ENCODE peak calls at places on chromosomes 7 and 10, in five cellular contexts. U is Kasumi-1; Y is stomach; D is activated CD4-positive, alpha-beta memory T cell treated with anti-CD3 and anti-CD28 coated beads, Interleukin-2, amount 10 ng/mL, durations not matched to agents 7 days and 5 days; V is EH. X is an unnamed sample.

GRCh38 chr10:5977471-5978370 is at the start of gene IL15RA:
- DNase-seq in U (peak; percentile 76), Y (peak; percentile 90), D (peak; percentile 91), V (peak; percentile 83), X (peak; percentile 66)

GRCh38 chr10:110764378-110764777 is 107.3 kb upstream of the PDCD4 start:
- DNase-seq in U (no peak), Y (no peak), D (no peak), V (no peak), X (no peak)

GRCh38 chr7:25395976-25396375 is 167.7 kb upstream of the NPVF start:
- DNase-seq in U (no peak), Y (no peak), D (no peak), V (no peak), X (no peak)

GRCh38 chr10:51999089-51999488 is 299.7 kb upstream of the CSTF2T start:
- DNase-seq in U (no peak), Y (no peak), D (no peak), V (peak; percentile 23), X (no peak)

GRCh38 chr10:101397140-101397539 is 43.2 kb downstream of the BTRC start:
- DNase-seq in U (peak; percentile 28), Y (no peak), D (peak; percentile 20), V (peak; percentile 71), X (no peak)

GRCh38 chr10:51894752-51895151 is 195.4 kb upstream of the CSTF2T start:
- DNase-seq in U (no peak), Y (no peak), D (no peak), V (peak; percentile 16), X (no peak)

GRCh38 chr7:159128767-159129166 is 15.9 kb downstream of the VIPR2 start:
- DNase-seq in U (no peak), Y (peak; percentile 16), D (no peak), V (no peak), X (peak; percentile 6)

GRCh38 chr7:5423844-5424688 is 432 bp upstream of the TNRC18 start:
- DNase-seq in U (peak; percentile 94), Y (peak; percentile 96), D (peak; percentile 53), V (peak; percentile 99), X (peak; percentile 95)

GRCh38 chr10:23439920-23440875 is 1.3 kb downstream of the OTUD1 start:
- DNase-seq in U (peak; percentile 33), Y (peak; percentile 31), D (peak; percentile 33), V (peak; percentile 61), X (no peak)

GRCh38 chr7:36037121-36037662 is 115.9 kb upstream of the EEPD1 start:
- DNase-seq in U (no peak), Y (peak; percentile 77), D (no peak), V (peak; percentile 95), X (no peak)

GRCh38 chr10:51698473-51699063 is 827 bp downstream of the CSTF2T start:
- DNase-seq in U (no peak), Y (no peak), D (no peak), V (no peak), X (no peak)

GRCh38 chr7:29038463-29038862 is 80.3 kb upstream of the TRIL start:
- DNase-seq in U (no peak), Y (no peak), D (no peak), V (peak; percentile 7), X (no peak)

GRCh38 chr7:36236073-36236472 is 83.0 kb downstream of the EEPD1 start:
- DNase-seq in U (no peak), Y (no peak), D (no peak), V (no peak), X (no peak)

GRCh38 chr7:20561466-20561865 is 54.0 kb upstream of the ABCB5 start:
- DNase-seq in U (no peak), Y (no peak), D (no peak), V (no peak), X (no peak)

GRCh38 chr7:26858735-26859134 is 5.7 kb downstream of the SKAP2 start:
- DNase-seq in U (no peak), Y (no peak), D (no peak), V (no peak), X (no peak)

GRCh38 chr10:104336829-104337526 is 1.3 kb downstream of the ITPRIP start:
- DNase-seq in U (no peak), Y (no peak), D (peak; percentile 17), V (peak; percentile 88), X (peak; percentile 52)

GRCh38 chr7:14924398-14924797 is 21.8 kb upstream of the DGKB start:
- DNase-seq in U (peak; percentile 1), Y (no peak), D (no peak), V (peak; percentile 27), X (no peak)

GRCh38 chr10:124903119-124903518 is 38.8 kb upstream of the ZRANB1 start:
- DNase-seq in U (no peak), Y (no peak), D (no peak), V (no peak), X (no peak)

GRCh38 chr7:140673063-140673769 is 471 bp downstream of the ADCK2 start:
- DNase-seq in U (peak; percentile 14), Y (peak; percentile 81), D (peak; percentile 63), V (peak; percentile 24), X (peak; percentile 79)

GRCh38 chr10:51708609-51709008 is 9.2 kb upstream of the CSTF2T start:
- DNase-seq in U (no peak), Y (no peak), D (no peak), V (no peak), X (no peak)

GRCh38 chr7:123230603-123231002 is 30.8 kb upstream of the SLC13A1 start:
- DNase-seq in U (no peak), Y (no peak), D (no peak), V (no peak), X (no peak)